ENCODE peak calls at places on chromosomes 3 and 15, in seven cellular contexts. T is DND-41, U is testis, L is Panc1, J is nephron progenitor cell, O is Peyer's patch, X is fibroblast of lung. K is an unnamed sample.

GRCh38 chr15:71275098-71275497 is 159.8 kb downstream of the THSD4 start:
- DNase-seq in T (no peak), U (no peak), L (no peak), J (no peak), O (no peak), X (peak), K (no peak)

GRCh38 chr15:65132841-65133549 is 613 bp downstream of the PDCD7 start:
- DNase-seq in T (peak), U (peak), L (no peak), J (peak), O (peak), X (peak), K (peak)

GRCh38 chr15:42060797-42061196 is 33.6 kb downstream of the PLA2G4D start:
- DNase-seq in T (no peak), U (peak), L (no peak), J (no peak), O (no peak), X (no peak), K (no peak)

GRCh38 chr3:177516130-177517011 is 319.1 kb upstream of the TBL1XR1 start:
- DNase-seq in T (no peak), U (peak), L (no peak), J (peak), O (no peak), X (peak), K (peak)

GRCh38 chr3:107641572-107642307 is 119.0 kb downstream of the BBX start:
- DNase-seq in T (no peak), U (no peak), L (no peak), J (no peak), O (no peak), X (no peak), K (no peak)

GRCh38 chr3:132637590-132637989 is 22.0 kb downstream of the ACAD11 start:
- DNase-seq in T (no peak), U (no peak), L (no peak), J (no peak), O (no peak), X (peak), K (no peak)

GRCh38 chr3:94185753-94186152 is 122.9 kb downstream of the NSUN3 start:
- DNase-seq in T (no peak), U (no peak), L (no peak), J (no peak), O (no peak), X (peak), K (no peak)

GRCh38 chr3:14634763-14635400 is 16.7 kb upstream of the CCDC174 start:
- DNase-seq in T (no peak), U (no peak), L (no peak), J (no peak), O (no peak), X (peak), K (no peak)

GRCh38 chr3:37779289-37780152 is 82.2 kb upstream of the CTDSPL start:
- DNase-seq in T (peak), U (no peak), L (peak), J (peak), O (no peak), X (peak), K (no peak)

GRCh38 chr3:146803746-146804145 is 198.6 kb upstream of the PLSCR5 start:
- DNase-seq in T (no peak), U (no peak), L (no peak), J (peak), O (no peak), X (peak), K (peak)

GRCh38 chr3:184126006-184126405 is 9.2 kb upstream of the EIF2B5 start:
- DNase-seq in T (no peak), U (no peak), L (no peak), J (no peak), O (no peak), X (no peak), K (no peak)

GRCh38 chr3:184133840-184134745 is 1.1 kb upstream of the EIF2B5 start:
- DNase-seq in T (peak), U (peak), L (peak), J (peak), O (peak), X (peak), K (peak)

GRCh38 chr3:184134746-184135148 is 411 bp upstream of the EIF2B5 start:
- DNase-seq in T (no peak), U (no peak), L (no peak), J (no peak), O (no peak), X (no peak), K (no peak)

GRCh38 chr3:184132947-184133346 is 2.2 kb upstream of the EIF2B5 start:
- DNase-seq in T (no peak), U (no peak), L (no peak), J (no peak), O (no peak), X (no peak), K (no peak)

GRCh38 chr3:184129012-184129411 is 6.1 kb upstream of the EIF2B5 start:
- DNase-seq in T (peak), U (peak), L (no peak), J (peak), O (no peak), X (peak), K (peak)
- TF ChIP-seq CTCF in T (peak), U (no peak), L (no peak), J (peak), O (no peak), X (peak), K (peak)

DNA sequence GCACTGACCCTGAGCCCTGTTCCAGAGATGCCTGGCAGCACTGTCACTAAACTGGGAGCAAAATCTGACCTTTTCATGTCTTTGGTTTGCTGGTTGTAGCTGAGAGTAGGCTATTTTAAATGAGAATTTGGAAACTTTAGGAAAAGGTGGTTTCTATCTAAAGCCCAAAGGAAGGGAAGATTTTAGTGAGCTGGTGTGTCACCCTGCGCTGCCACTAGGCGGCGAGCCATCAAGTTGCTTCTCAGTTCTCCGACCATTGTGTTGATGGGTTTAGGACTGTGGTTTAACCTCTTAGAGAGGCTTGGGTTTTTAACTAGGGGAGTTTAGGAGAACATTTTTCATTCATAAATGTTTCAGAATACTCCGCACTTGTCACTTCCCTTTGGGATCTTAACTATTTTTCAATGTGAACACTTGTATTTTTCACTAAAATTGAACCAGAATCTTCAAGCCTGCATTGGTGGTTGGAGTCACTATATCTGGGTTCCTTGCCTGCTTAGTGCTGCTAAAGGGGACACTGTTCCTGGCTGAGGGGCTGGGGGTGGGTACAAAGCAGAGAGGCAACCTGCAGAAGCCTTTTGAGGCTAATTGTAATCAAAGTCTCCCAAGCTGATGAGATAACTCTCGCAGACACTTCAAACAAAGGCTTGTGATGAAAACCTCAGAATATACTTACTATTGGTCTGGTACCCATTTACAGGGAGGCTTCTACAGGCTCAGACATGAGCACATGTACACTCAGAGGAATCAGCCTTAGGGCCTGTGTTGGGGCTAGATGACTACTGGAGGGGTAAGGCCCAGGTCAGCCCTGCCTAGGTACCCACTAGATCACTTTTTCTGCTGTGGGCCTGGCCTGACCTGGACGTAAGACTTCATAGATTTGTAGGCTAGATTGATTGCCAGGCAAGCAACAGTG is 16.8 kb downstream of the EXOSC7 start:
- DNase-seq in T (peak), U (no peak), L (no peak), J (peak), O (no peak), X (no peak), K (peak)
- TF ChIP-seq CTCF in T (peak), U (no peak), L (peak), J (peak), O (peak), X (peak), K (peak)

DNA sequence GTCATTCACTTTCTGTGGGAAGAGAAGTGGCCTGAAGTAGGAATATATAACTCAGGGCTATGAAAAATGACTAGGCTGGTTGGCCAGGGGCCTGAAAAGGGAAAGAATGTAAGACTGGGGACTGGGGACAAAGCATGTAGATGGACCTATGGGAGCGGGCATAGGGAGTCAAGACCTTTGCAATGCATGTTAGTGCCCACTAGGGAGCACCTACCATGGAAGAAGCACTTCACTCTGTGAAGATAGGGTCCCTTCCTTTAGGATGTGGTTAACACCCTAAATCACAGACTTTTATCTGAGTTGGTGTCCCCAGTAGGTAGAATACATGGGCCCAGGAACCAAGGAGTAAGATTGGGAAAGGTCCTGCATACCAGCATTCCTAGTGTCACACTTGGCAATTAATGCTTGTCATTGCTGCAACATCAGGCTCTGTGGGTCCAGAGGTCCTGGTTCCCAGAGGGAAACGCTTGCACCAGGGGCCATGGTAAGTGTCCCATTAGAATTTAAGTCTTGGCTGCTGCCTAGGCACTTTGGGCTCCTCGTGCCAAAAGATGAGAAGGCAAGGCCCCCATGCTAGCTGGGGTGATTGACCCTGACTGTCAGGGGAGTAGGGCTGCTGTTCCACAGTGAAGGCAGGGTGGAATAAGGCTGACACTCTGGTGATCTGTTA is 79.6 kb downstream of the CRYGS start:
- DNase-seq in T (no peak), U (no peak), L (no peak), J (no peak), O (no peak), X (no peak), K (no peak)
- TF ChIP-seq CTCF in T (peak), U (no peak), L (peak), J (no peak), O (no peak), X (no peak), K (no peak)

DNA sequence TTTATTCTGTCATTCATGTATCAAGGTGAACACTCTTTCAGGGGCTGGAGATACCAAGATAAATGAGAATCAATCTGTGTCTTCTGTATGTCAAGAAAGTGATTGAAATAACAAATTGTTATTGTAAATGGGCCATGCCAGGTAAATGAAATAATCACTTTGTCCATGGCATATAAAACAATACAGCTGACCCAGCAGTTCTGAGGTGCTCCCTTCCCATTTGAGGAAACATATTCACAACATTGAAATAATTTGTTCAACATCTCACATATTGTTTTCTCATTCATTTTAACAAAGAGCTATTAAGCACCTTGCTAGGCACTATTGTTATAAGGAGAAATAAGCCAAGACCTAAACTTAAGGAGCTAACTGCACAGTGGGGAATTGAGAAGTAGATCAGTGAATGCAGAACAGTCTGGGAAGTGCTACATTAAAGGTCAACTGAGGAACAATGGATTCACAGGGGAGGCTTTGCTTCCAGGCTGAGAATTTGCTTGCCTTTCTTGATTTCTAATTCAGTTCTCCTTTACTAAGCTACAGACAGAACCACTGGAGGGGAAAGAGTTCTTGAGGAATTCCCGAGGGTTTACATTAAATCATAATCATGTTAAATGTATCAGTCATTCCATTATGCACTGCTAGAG is 806.3 kb upstream of the ARPP21 start:
- DNase-seq in T (no peak), U (no peak), L (no peak), J (no peak), O (no peak), X (no peak), K (no peak)
- TF ChIP-seq CTCF in T (no peak), U (no peak), L (no peak), J (no peak), O (no peak), X (no peak), K (no peak)

K was measured in glutamatergic neuron.